ENCODE peak calls at places on chromosomes 16 and 17, in five cellular contexts. T is adipocyte, L is HCT116, I is psoas muscle, P is hepatocyte. J is an unnamed sample.

GRCh38 chr17:18238299-18238698 is 12.9 kb downstream of the LLGL1 start:
- DNase-seq in T (no peak), L (no peak), I (no peak), P (no peak), J (no peak)

GRCh38 chr16:11208916-11209665 is 46.9 kb downstream of the SOCS1 start:
- DNase-seq in T (no peak), L (no peak), I (no peak), P (no peak), J (peak; percentile 57)

GRCh38 chr16:11102523-11102898 is 153.5 kb downstream of the SOCS1 start:
- DNase-seq in T (no peak), L (no peak), I (no peak), P (no peak), J (no peak)

GRCh38 chr16:8729779-8730334 is 55.4 kb downstream of the ABAT start:
- DNase-seq in T (no peak), L (no peak), I (no peak), P (no peak), J (no peak)

GRCh38 chr16:58999751-59000150 is 265.6 kb upstream of the GOT2 start:
- DNase-seq in T (no peak), L (no peak), I (no peak), P (no peak), J (peak; percentile 2)

GRCh38 chr16:7380907-7381306 is 48.3 kb downstream of the RBFOX1 start:
- DNase-seq in T (no peak), L (no peak), I (no peak), P (no peak), J (no peak)

GRCh38 chr17:16374129-16374528 is 6.8 kb upstream of the UBB start:
- DNase-seq in T (peak; percentile 61), L (no peak), I (peak; percentile 32), P (peak; percentile 36), J (peak; percentile 83)

GRCh38 chr17:17681744-17682292 is 560 bp downstream of the RAI1 start:
- DNase-seq in T (peak; percentile 64), L (no peak), I (peak; percentile 71), P (peak; percentile 72), J (peak; percentile 87)

GRCh38 chr17:33955461-33955860 is 299.6 kb upstream of the CCL2 start:
- DNase-seq in T (no peak), L (no peak), I (no peak), P (no peak), J (no peak)

GRCh38 chr17:32495347-32496253 is 8.8 kb downstream of the CDK5R1 start:
- DNase-seq in T (no peak), L (no peak), I (peak; percentile 82), P (no peak), J (peak; percentile 88)

GRCh38 chr16:19486744-19487325 is 35.1 kb downstream of the GDE1 start:
- DNase-seq in T (no peak), L (no peak), I (no peak), P (no peak), J (no peak)

GRCh38 chr16:22397459-22397858 is 23.0 kb upstream of the CDR2 start:
- DNase-seq in T (peak; percentile 97), L (no peak), I (no peak), P (peak; percentile 22), J (peak; percentile 85)

GRCh38 chr16:87391324-87391949 is 699 bp upstream of the MAP1LC3B start:
- DNase-seq in T (peak; percentile 81), L (no peak), I (peak; percentile 91), P (peak; percentile 81), J (peak; percentile 77)

GRCh38 chr17:73643012-73643845 is 1.0 kb downstream of the SDK2 start:
- DNase-seq in T (no peak), L (no peak), I (peak; percentile 50), P (peak; percentile 46), J (no peak)

GRCh38 chr17:9850151-9850550 is 24.4 kb downstream of the GLP2R start:
- DNase-seq in T (no peak), L (no peak), I (no peak), P (no peak), J (no peak)

GRCh38 chr16:11359370-11359769 is 14.1 kb downstream of the RMI2 start:
- DNase-seq in T (peak; percentile 67), L (peak; percentile 12), I (no peak), P (peak; percentile 58), J (no peak)

GRCh38 chr17:81553616-81554181 is 1.5 kb upstream of the FAAP100 start:
- DNase-seq in T (no peak), L (peak; percentile 16), I (no peak), P (peak; percentile 63), J (peak; percentile 99)

GRCh38 chr17:79504181-79504605 is 106.7 kb downstream of the RBFOX3 start:
- DNase-seq in T (no peak), L (no peak), I (no peak), P (no peak), J (no peak)

GRCh38 chr16:74281285-74281684 is 15.3 kb upstream of the PSMD7 start:
- DNase-seq in T (no peak), L (no peak), I (no peak), P (peak; percentile 38), J (no peak)

GRCh38 chr17:4584125-4584834 is at the start of gene SMTNL2:
- DNase-seq in T (peak; percentile 29), L (no peak), I (peak; percentile 93), P (peak; percentile 83), J (peak; percentile 87)

GRCh38 chr16:89892055-89892630 is 18.8 kb downstream of the TCF25 start:
- DNase-seq in T (no peak), L (no peak), I (peak; percentile 35), P (no peak), J (peak; percentile 75)

GRCh38 chr17:6374761-6375312 is 60.1 kb downstream of the AIPL1 start:
- DNase-seq in T (peak; percentile 15), L (peak; percentile 57), I (no peak), P (peak; percentile 83), J (no peak)

GRCh38 chr17:2634361-2634960 is 41.0 kb downstream of the PAFAH1B1 start:
- DNase-seq in T (no peak), L (peak; percentile 93), I (peak; percentile 67), P (peak; percentile 38), J (no peak)

GRCh38 chr17:29723283-29724047 is 100.8 kb upstream of the CORO6 start:
- DNase-seq in T (no peak), L (no peak), I (no peak), P (no peak), J (no peak)

GRCh38 chr17:82153745-82154375 is 55.8 kb upstream of the FASN start:
- DNase-seq in T (peak; percentile 82), L (peak; percentile 54), I (peak; percentile 91), P (peak; percentile 86), J (peak; percentile 98)

GRCh38 chr17:42182927-42183734 is 2.1 kb downstream of the HCRT start:
- DNase-seq in T (peak; percentile 16), L (no peak), I (no peak), P (peak; percentile 67), J (peak; percentile 97)

GRCh38 chr17:65634533-65634932 is 73.1 kb upstream of the AXIN2 start:
- DNase-seq in T (no peak), L (no peak), I (no peak), P (peak; percentile 16), J (no peak)

GRCh38 chr17:57723427-57724037 is 21.6 kb downstream of the CCDC182 start:
- DNase-seq in T (no peak), L (no peak), I (no peak), P (no peak), J (no peak)

GRCh38 chr16:79595261-79595660 is 5.3 kb downstream of the MAF start:
- DNase-seq in T (no peak), L (no peak), I (no peak), P (no peak), J (no peak)

GRCh38 chr16:30761427-30761927 is 385 bp downstream of the CFAP119 start:
- DNase-seq in T (peak; percentile 79), L (no peak), I (peak; percentile 65), P (peak; percentile 58), J (peak; percentile 91)

GRCh38 chr17:79023886-79024771 is at the start of gene C1QTNF1:
- DNase-seq in T (peak; percentile 72), L (no peak), I (peak; percentile 77), P (peak; percentile 75), J (peak; percentile 83)

GRCh38 chr17:6072157-6072556 is 2.0 kb downstream of the WSCD1 start:
- DNase-seq in T (peak; percentile 58), L (no peak), I (no peak), P (no peak), J (peak; percentile 89)

GRCh38 chr16:69190598-69190997 is 3.6 kb downstream of the SNTB2 start:
- DNase-seq in T (no peak), L (no peak), I (no peak), P (no peak), J (no peak)

DNA sequence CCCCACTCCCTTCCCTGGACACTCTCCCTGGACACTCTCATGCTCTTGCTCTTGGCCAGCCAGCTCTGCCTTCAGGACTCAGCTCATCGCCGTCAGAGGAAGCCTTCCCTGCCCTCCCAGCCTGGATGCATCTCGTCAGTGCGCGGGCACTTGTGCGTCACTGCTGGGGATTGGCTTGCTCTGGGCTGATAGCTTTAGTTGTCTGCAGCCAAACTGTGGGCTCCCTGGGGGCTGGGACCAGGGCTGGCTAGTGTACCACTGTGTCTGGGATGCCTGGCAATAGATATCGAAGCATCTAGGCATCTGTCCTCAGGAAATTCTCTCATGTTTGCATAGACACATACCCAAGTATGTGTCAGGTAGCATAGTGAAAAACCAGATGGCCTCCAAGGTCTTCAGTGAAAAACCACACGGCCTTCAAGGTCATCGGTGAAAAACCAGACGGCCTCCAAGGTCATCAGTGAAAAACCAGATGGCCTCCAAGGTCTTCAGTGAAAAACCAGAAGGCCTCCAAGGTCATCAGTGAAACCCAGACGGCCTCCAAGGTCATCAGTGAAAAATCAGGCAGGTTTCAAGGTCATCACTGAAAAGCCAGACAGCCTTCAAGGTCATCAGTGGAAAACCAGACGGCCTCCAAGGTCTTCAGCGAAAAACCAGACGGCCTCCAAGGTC is 72.0 kb downstream of the CMIP start:
- DNase-seq in T (no peak), L (no peak), I (peak; percentile 49), P (no peak), J (peak; percentile 39)
- H3K4me1 ChIP-seq in T (peaks cover 41% of the 10 kb centered on the region), L (peaks cover 86% of the 10 kb centered on the region), I (peaks cover 14% of the 10 kb centered on the region), P (peaks cover 9% of the 10 kb centered on the region), J (peaks cover 26% of the 10 kb centered on the region)

GRCh38 chr16:84827131-84827574 is 7.4 kb downstream of the CRISPLD2 start:
- DNase-seq in T (peak; percentile 88), L (no peak), I (no peak), P (peak; percentile 62), J (peak; percentile 5)
- H3K4me1 ChIP-seq in T (peaks cover 80% of the 10 kb centered on the region), L (peaks cover 6% of the 10 kb centered on the region), I (peaks cover 4% of the 10 kb centered on the region), P (peaks cover 47% of the 10 kb centered on the region), J (peaks cover 44% of the 10 kb centered on the region)

DNA sequence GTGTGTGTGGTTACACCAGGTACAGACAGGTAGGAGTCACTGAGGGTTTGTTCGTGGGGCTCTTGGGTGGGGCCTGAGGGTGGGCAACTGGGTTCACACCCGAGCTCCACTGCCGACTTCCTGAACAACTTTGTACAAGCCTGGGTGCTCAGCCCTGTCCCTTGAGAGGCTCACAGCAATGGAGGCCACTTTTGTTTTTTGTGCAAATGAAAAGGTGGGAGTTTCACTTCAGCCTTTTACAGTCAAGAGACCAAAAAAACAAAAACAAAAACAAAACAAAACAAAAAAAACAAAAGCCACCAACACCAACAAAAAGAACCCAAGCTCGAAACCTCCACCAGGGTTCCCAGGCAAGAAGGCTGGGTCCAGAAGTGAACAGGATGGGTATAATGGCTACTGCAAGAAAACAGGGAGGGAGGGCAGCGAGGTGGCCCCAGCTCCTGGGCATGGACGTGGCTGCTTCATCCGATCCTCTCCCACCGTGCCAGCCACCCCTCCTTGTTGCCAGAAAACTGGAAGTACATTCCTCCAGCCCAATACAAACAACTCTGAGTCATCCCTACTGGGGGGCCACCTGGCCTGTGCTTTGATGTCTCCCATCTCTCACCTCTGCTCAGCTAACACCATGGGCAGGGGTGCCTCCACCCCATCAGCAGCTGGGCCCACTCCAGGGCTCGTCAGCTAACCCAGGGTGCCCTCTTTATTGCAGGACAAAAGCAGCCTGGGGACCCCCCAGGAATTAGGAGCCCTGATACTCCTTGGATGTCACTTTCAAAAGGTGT is 2.1 kb downstream of the RHBDF2 start:
- DNase-seq in T (no peak), L (no peak), I (no peak), P (no peak), J (peak; percentile 80)
- H3K4me1 ChIP-seq in T (peaks cover 4% of the 10 kb centered on the region), L (peaks cover 38% of the 10 kb centered on the region), I (peaks cover 41% of the 10 kb centered on the region), P (peaks cover 28% of the 10 kb centered on the region), J (peaks cover 36% of the 10 kb centered on the region)

GRCh38 chr17:63309021-63309420 is 137.1 kb downstream of the CYB561 start:
- DNase-seq in T (peak; percentile 15), L (no peak), I (no peak), P (no peak), J (no peak)
- H3K4me1 ChIP-seq in T (peaks cover 4% of the 10 kb centered on the region), L (no peaks in the 10 kb centered on the region), I (no peaks in the 10 kb centered on the region), P (no peaks in the 10 kb centered on the region), J (peaks cover 5% of the 10 kb centered on the region)